ENCODE peak calls at places on chromosomes 13 and 19, in four cellular contexts. C is GM12878, U is SK-N-SH, Z is K562. D is an unnamed sample.

GRCh38 chr19:14772995-14773394 is 5.4 kb downstream of the ADGRE2 start:
- DNase-seq in C (no peak), U (no peak), Z (no peak), D (no peak)

GRCh38 chr19:46303702-46304397 is 7.0 kb downstream of the HIF3A start:
- DNase-seq in C (no peak), U (peak), Z (peak), D (peak)

GRCh38 chr13:97139704-97140103 is 82.4 kb upstream of the MBNL2 start:
- DNase-seq in C (no peak), U (no peak), Z (no peak), D (no peak)

GRCh38 chr19:38043649-38044144 is 136.7 kb downstream of the SIPA1L3 start:
- DNase-seq in C (no peak), U (no peak), Z (no peak), D (no peak)

GRCh38 chr13:24911135-24911524 is 147.2 kb downstream of the RNF17 start:
- DNase-seq in C (no peak), U (no peak), Z (no peak), D (no peak)

GRCh38 chr13:112229445-112229844 is 146.7 kb upstream of the SPACA7 start:
- DNase-seq in C (no peak), U (no peak), Z (no peak), D (no peak)

GRCh38 chr13:31869582-31869981 is 130.3 kb downstream of the RXFP2 start:
- DNase-seq in C (no peak), U (no peak), Z (no peak), D (no peak)

GRCh38 chr19:2051771-2052704 is 994 bp upstream of the MKNK2 start:
- DNase-seq in C (peak), U (no peak), Z (no peak), D (no peak)

GRCh38 chr19:377801-378581 is 31.0 kb downstream of the C2CD4C start:
- DNase-seq in C (no peak), U (peak), Z (no peak), D (no peak)

GRCh38 chr13:39481493-39481892 is 121.5 kb downstream of the LHFPL6 start:
- DNase-seq in C (no peak), U (no peak), Z (no peak), D (no peak)

GRCh38 chr13:77176350-77176749 is 149.4 kb upstream of the FBXL3 start:
- DNase-seq in C (no peak), U (no peak), Z (no peak), D (no peak)

GRCh38 chr13:113453962-113454361 is 674 bp upstream of the ADPRHL1 start:
- DNase-seq in C (no peak), U (peak), Z (no peak), D (no peak)

GRCh38 chr19:18340237-18340989 is at the start of gene PGPEP1:
- DNase-seq in C (no peak), U (peak), Z (peak), D (peak)

GRCh38 chr13:28117689-28118377 is 17.5 kb upstream of the FLT3 start:
- DNase-seq in C (no peak), U (no peak), Z (no peak), D (no peak)

GRCh38 chr13:63540042-63540441 is 2124.4 kb upstream of the PCDH20 start:
- DNase-seq in C (no peak), U (no peak), Z (no peak), D (no peak)

GRCh38 chr19:56076413-56076998 is 44.6 kb downstream of the ZNF787 start:
- DNase-seq in C (no peak), U (peak), Z (peak), D (peak)

GRCh38 chr19:15902254-15902653 is 4.4 kb upstream of the CYP4F2 start:
- DNase-seq in C (no peak), U (no peak), Z (no peak), D (no peak)

GRCh38 chr13:39263531-39263930 is 225.3 kb downstream of the NHLRC3 start:
- DNase-seq in C (no peak), U (no peak), Z (no peak), D (no peak)

GRCh38 chr13:49838989-49839388 is 46.5 kb upstream of the KPNA3 start:
- DNase-seq in C (no peak), U (no peak), Z (peak), D (no peak)

GRCh38 chr13:34863360-34864135 is 78.5 kb upstream of the NBEA start:
- DNase-seq in C (no peak), U (no peak), Z (no peak), D (no peak)

GRCh38 chr13:73995752-73996151 is 138.5 kb downstream of the KLF12 start:
- DNase-seq in C (no peak), U (no peak), Z (no peak), D (no peak)
- TF ChIP-seq USF1 in C (no peak), U (no peak), Z (no peak), D (no peak)

GRCh38 chr13:80989241-80989640 is 648.3 kb upstream of the SPRY2 start:
- DNase-seq in C (no peak), U (no peak), Z (no peak), D (no peak)

GRCh38 chr13:80989770-80990169 is 648.8 kb upstream of the SPRY2 start:
- DNase-seq in C (no peak), U (no peak), Z (no peak), D (no peak)

GRCh38 chr13:80988752-80989151 is 647.8 kb upstream of the SPRY2 start:
- DNase-seq in C (no peak), U (no peak), Z (no peak), D (no peak)
- TF ChIP-seq USF1 in C (no peak), U (no peak), Z (no peak), D (no peak)

GRCh38 chr13:111153977-111154332 is 38.8 kb downstream of the ARHGEF7 start:
- DNase-seq in C (no peak), U (no peak), Z (peak), D (no peak)
- TF ChIP-seq USF1 in C (no peak), U (no peak), Z (no peak), D (no peak)

DNA sequence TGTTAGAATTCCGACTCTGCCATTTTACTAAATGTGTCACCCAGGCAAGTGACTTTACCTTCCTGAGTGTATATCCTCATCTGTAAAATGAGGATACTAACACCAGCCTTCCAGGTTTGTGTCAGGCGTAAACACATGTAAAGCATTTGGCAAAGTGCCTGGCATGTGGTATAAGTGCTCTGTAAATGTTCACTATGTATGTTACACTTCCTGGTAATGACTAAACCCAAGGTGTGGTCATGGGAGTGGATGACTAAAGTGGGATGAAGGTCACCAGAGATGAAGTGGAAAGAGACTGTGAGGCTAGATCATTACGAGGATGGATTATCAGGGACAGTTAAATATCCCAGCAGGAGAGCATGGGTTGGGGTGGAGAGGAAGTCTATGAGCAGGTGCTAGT is 25.6 kb downstream of the DEDD2 start:
- DNase-seq in C (no peak), U (no peak), Z (no peak), D (no peak)
- TF ChIP-seq USF1 in C (no peak), U (no peak), Z (no peak), D (no peak)

DNA sequence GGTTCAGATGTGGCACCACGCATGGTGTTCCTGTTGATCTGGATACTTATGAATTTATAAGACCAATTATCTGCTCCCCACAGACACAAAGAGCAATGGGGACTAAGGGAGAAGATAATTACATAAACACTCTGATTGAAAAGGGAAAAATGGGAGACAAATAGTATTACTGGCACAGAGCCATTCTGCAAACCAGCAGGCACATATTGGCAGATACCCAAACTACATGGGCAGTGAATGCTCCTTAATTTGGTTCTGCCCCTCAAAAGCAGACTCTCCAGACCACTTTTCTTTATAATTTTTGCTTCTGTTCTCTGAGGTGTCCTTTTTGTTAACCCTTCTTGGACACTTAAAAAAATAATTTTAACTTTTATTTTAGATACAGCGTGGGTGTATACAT is 1674.2 kb downstream of the PCDH9 start:
- DNase-seq in C (no peak), U (peak), Z (no peak), D (no peak)
- TF ChIP-seq USF1 in C (no peak), U (no peak), Z (no peak), D (no peak)

GRCh38 chr19:33067121-33067520 is 2.4 kb upstream of the RHPN2 start:
- DNase-seq in C (no peak), U (no peak), Z (no peak), D (no peak)

GRCh38 chr19:33066543-33066942 is 1.9 kb upstream of the RHPN2 start:
- DNase-seq in C (no peak), U (no peak), Z (no peak), D (no peak)

GRCh38 chr19:33075519-33075918 is 5.5 kb upstream of the GPATCH1 start:
- DNase-seq in C (no peak), U (no peak), Z (no peak), D (no peak)

GRCh38 chr19:33071887-33072286 is 7.2 kb upstream of the RHPN2 start:
- DNase-seq in C (no peak), U (no peak), Z (no peak), D (no peak)
- TF ChIP-seq USF1 in C (no peak), U (no peak), Z (no peak), D (no peak)

GRCh38 chr13:20711301-20712044 is 8.0 kb downstream of the IL17D start:
- DNase-seq in C (no peak), U (no peak), Z (peak), D (peak)
- TF ChIP-seq USF1 in C (no peak), U (no peak), Z (no peak), D (no peak)